ENCODE peak calls at places on chromosomes 16 and 17, in nine cellular contexts. X, Q, O, R, W, J, P, I and G are unnamed samples.
A peak's percentile ranks its signal among the peaks of the same experiment; 100 is the strongest.

GRCh38 chr17:66541461-66542182 is 239.2 kb downstream of the PRKCA start:
- DNase-seq in X (no peak), Q (no peak), O (no peak), R (no peak), W (no peak), J (peak; percentile 56), P (no peak), I (no peak), G (no peak)

GRCh38 chr16:83501481-83501880 is 306.3 kb upstream of the HSBP1 start:
- DNase-seq in X (no peak), Q (no peak), O (no peak), R (no peak), W (no peak), J (no peak), P (no peak), I (no peak), G (peak; percentile 8)

GRCh38 chr17:68246271-68247028 is 1.4 kb upstream of the AMZ2 start:
- DNase-seq in X (no peak), Q (no peak), O (no peak), R (no peak), W (no peak), J (no peak), P (no peak), I (no peak), G (no peak)

GRCh38 chr17:76191891-76192290 is 48.4 kb downstream of the RNF157 start:
- DNase-seq in X (no peak), Q (no peak), O (no peak), R (no peak), W (no peak), J (no peak), P (no peak), I (no peak), G (no peak)

GRCh38 chr16:49588061-49588460 is 214.5 kb downstream of the C16orf78 start:
- DNase-seq in X (no peak), Q (no peak), O (no peak), R (no peak), W (no peak), J (no peak), P (no peak), I (no peak), G (no peak)

GRCh38 chr16:72786606-72787005 is 261.3 kb downstream of the ZFHX3 start:
- DNase-seq in X (no peak), Q (no peak), O (no peak), R (no peak), W (no peak), J (no peak), P (no peak), I (no peak), G (no peak)

GRCh38 chr17:819251-819650 is 37.1 kb downstream of the MRM3 start:
- DNase-seq in X (no peak), Q (no peak), O (no peak), R (no peak), W (no peak), J (no peak), P (no peak), I (no peak), G (no peak)

GRCh38 chr16:27724491-27724878 is 174.5 kb downstream of the KATNIP start:
- DNase-seq in X (no peak), Q (no peak), O (no peak), R (no peak), W (no peak), J (peak; percentile 54), P (no peak), I (no peak), G (peak; percentile 49)

GRCh38 chr16:17921357-17921978 is 415.1 kb downstream of the NPIPA8 start:
- DNase-seq in X (no peak), Q (peak; percentile 30), O (no peak), R (no peak), W (peak; percentile 25), J (peak; percentile 7), P (no peak), I (no peak), G (peak; percentile 9)

GRCh38 chr17:31116167-31116566 is 21.4 kb downstream of the NF1 start:
- DNase-seq in X (no peak), Q (no peak), O (no peak), R (no peak), W (no peak), J (no peak), P (no peak), I (no peak), G (no peak)

GRCh38 chr16:910181-910580 is 60.6 kb downstream of the LMF1 start:
- DNase-seq in X (no peak), Q (no peak), O (no peak), R (no peak), W (no peak), J (no peak), P (no peak), I (no peak), G (no peak)

GRCh38 chr16:15874745-15875314 is 13.6 kb downstream of the CEP20 start:
- DNase-seq in X (peak; percentile 33), Q (peak; percentile 64), O (no peak), R (no peak), W (no peak), J (peak; percentile 86), P (peak; percentile 53), I (peak; percentile 3), G (peak; percentile 63)

GRCh38 chr17:65062168-65062915 is 5.8 kb upstream of the GNA13 start:
- DNase-seq in X (no peak), Q (peak; percentile 18), O (no peak), R (no peak), W (no peak), J (peak; percentile 33), P (no peak), I (no peak), G (no peak)